ENCODE peak calls at places on chromosomes 11 and 22, in ten cellular contexts. F is ureter; S is HCEC 1CT; I is CD4-positive, alpha-beta memory T cell; B is fibroblast of gingiva; Z is kidney; L is cerebellum; R is lower lobe of right lung; J is activated naive CD4-positive, alpha-beta T cell treated with anti-CD3 and anti-CD28 coated beads for 36 hours; Y is stimulated activated CD4-positive, alpha-beta T cell treated with anti-CD3 and anti-CD28 coated beads, Interleukin-12 subunit alpha, Interleukin-12 subunit beta, amount 100 ng/mL, for 4 hours. T is an unnamed sample.

GRCh38 chr22:42283288-42284229 is 13.1 kb upstream of the TCF20 start:
- DNase-seq in F (no peak), S (no peak), I (peak), B (no peak), Z (peak), L (no peak), R (peak), J (peak), Y (peak), T (no peak)

GRCh38 chr22:35866646-35867045 is 149.0 kb downstream of the APOL5 start:
- DNase-seq in F (no peak), S (no peak), I (no peak), B (no peak), Z (no peak), L (no peak), R (no peak), J (no peak), Y (no peak), T (no peak)

GRCh38 chr11:80280737-80281136 is 839.9 kb upstream of the TENM4 start:
- DNase-seq in F (no peak), S (no peak), I (no peak), B (no peak), Z (no peak), L (peak), R (no peak), J (no peak), Y (no peak), T (no peak)

GRCh38 chr11:62544521-62545436 is 1.8 kb downstream of the AHNAK start:
- DNase-seq in F (peak), S (peak), I (no peak), B (no peak), Z (no peak), L (no peak), R (no peak), J (peak), Y (no peak), T (no peak)

GRCh38 chr11:9759519-9760179 is 95.8 kb downstream of the SWAP70 start:
- DNase-seq in F (peak), S (peak), I (peak), B (peak), Z (peak), L (no peak), R (peak), J (peak), Y (peak), T (peak)

GRCh38 chr11:27718853-27719574 is 18.8 kb upstream of the BDNF start:
- DNase-seq in F (no peak), S (peak), I (no peak), B (peak), Z (peak), L (peak), R (no peak), J (no peak), Y (no peak), T (no peak)

GRCh38 chr11:69358398-69359080 is 64.6 kb downstream of the MYEOV start:
- DNase-seq in F (peak), S (no peak), I (no peak), B (no peak), Z (no peak), L (no peak), R (peak), J (peak), Y (no peak), T (no peak)

GRCh38 chr11:34044664-34045485 is 6.7 kb upstream of the CAPRIN1 start:
- DNase-seq in F (peak), S (peak), I (no peak), B (peak), Z (no peak), L (no peak), R (peak), J (peak), Y (no peak), T (no peak)

GRCh38 chr11:116930177-116930576 is 92.8 kb upstream of the APOA1 start:
- DNase-seq in F (no peak), S (peak), I (peak), B (peak), Z (no peak), L (no peak), R (no peak), J (peak), Y (no peak), T (no peak)

GRCh38 chr11:10317776-10318526 is 13.1 kb downstream of the ADM start:
- DNase-seq in F (no peak), S (no peak), I (no peak), B (no peak), Z (no peak), L (no peak), R (no peak), J (no peak), Y (no peak), T (no peak)

GRCh38 chr22:29469755-29470154 is 10.3 kb upstream of the NEFH start:
- DNase-seq in F (no peak), S (no peak), I (no peak), B (no peak), Z (no peak), L (no peak), R (no peak), J (no peak), Y (no peak), T (no peak)

GRCh38 chr22:29524440-29525191 is 28.9 kb downstream of the THOC5 start:
- DNase-seq in F (no peak), S (peak), I (peak), B (no peak), Z (no peak), L (peak), R (no peak), J (peak), Y (peak), T (peak)

GRCh38 chr22:46081036-46081830 is 69.1 kb upstream of the PPARA start:
- DNase-seq in F (no peak), S (no peak), I (no peak), B (no peak), Z (peak), L (no peak), R (peak), J (no peak), Y (no peak), T (no peak)

GRCh38 chr11:96744697-96745096 is 354.9 kb downstream of the JRKL start:
- DNase-seq in F (no peak), S (peak), I (no peak), B (peak), Z (no peak), L (no peak), R (no peak), J (no peak), Y (no peak), T (no peak)

GRCh38 chr22:26124991-26125725 is 44.1 kb upstream of the SEZ6L start:
- DNase-seq in F (no peak), S (no peak), I (no peak), B (no peak), Z (no peak), L (no peak), R (no peak), J (no peak), Y (no peak), T (no peak)

GRCh38 chr11:64649304-64649703 is 58.3 kb downstream of the SLC22A12 start:
- DNase-seq in F (no peak), S (no peak), I (no peak), B (no peak), Z (no peak), L (peak), R (no peak), J (peak), Y (no peak), T (peak)

GRCh38 chr11:127996825-127997224 is 590.5 kb downstream of the ETS1 start:
- DNase-seq in F (no peak), S (peak), I (no peak), B (no peak), Z (no peak), L (no peak), R (no peak), J (no peak), Y (no peak), T (no peak)

GRCh38 chr22:39983346-39983745 is 11.4 kb upstream of the FAM83F start:
- DNase-seq in F (no peak), S (no peak), I (no peak), B (no peak), Z (no peak), L (no peak), R (no peak), J (no peak), Y (no peak), T (no peak)

GRCh38 chr11:58275002-58275401 is 6.9 kb upstream of the OR10W1 start:
- DNase-seq in F (no peak), S (no peak), I (no peak), B (no peak), Z (no peak), L (no peak), R (no peak), J (no peak), Y (no peak), T (no peak)

GRCh38 chr11:33325456-33325855 is 68.3 kb downstream of the HIPK3 start:
- DNase-seq in F (no peak), S (no peak), I (no peak), B (no peak), Z (no peak), L (no peak), R (no peak), J (no peak), Y (no peak), T (no peak)

GRCh38 chr11:17405232-17406005 is 17.0 kb upstream of the KCNJ11 start:
- DNase-seq in F (peak), S (peak), I (no peak), B (peak), Z (peak), L (no peak), R (peak), J (no peak), Y (no peak), T (peak)

GRCh38 chr11:105609832-105610781 is at the start of gene GRIA4:
- DNase-seq in F (no peak), S (peak), I (peak), B (peak), Z (peak), L (peak), R (peak), J (peak), Y (no peak), T (peak)

GRCh38 chr11:69541001-69541285 is 59.5 kb downstream of the LINC01488 start:
- DNase-seq in F (no peak), S (no peak), I (no peak), B (no peak), Z (no peak), L (no peak), R (no peak), J (no peak), Y (no peak), T (no peak)

GRCh38 chr11:64053699-64054098 is 18.0 kb downstream of the FLRT1 start:
- DNase-seq in F (no peak), S (no peak), I (no peak), B (no peak), Z (no peak), L (no peak), R (no peak), J (no peak), Y (no peak), T (no peak)

GRCh38 chr22:24506802-24507438 is 11.8 kb downstream of the UPB1 start:
- DNase-seq in F (no peak), S (peak), I (no peak), B (peak), Z (peak), L (no peak), R (no peak), J (no peak), Y (no peak), T (peak)

GRCh38 chr11:1760351-1761109 is 3.2 kb downstream of the CTSD start:
- DNase-seq in F (peak), S (no peak), I (no peak), B (peak), Z (peak), L (peak), R (peak), J (no peak), Y (no peak), T (no peak)

GRCh38 chr11:57155838-57156583 is 25.7 kb upstream of the LRRC55 start:
- DNase-seq in F (no peak), S (no peak), I (no peak), B (no peak), Z (no peak), L (no peak), R (no peak), J (no peak), Y (no peak), T (no peak)

GRCh38 chr11:123033895-123034294 is 28.0 kb downstream of the HSPA8 start:
- DNase-seq in F (no peak), S (no peak), I (no peak), B (no peak), Z (no peak), L (no peak), R (no peak), J (peak), Y (no peak), T (no peak)

GRCh38 chr11:117384045-117384444 is 56.4 kb downstream of the CEP164 start:
- DNase-seq in F (no peak), S (peak), I (no peak), B (peak), Z (no peak), L (no peak), R (no peak), J (no peak), Y (no peak), T (no peak)

GRCh38 chr11:101718406-101718805 is 134.6 kb upstream of the TRPC6 start:
- DNase-seq in F (no peak), S (peak), I (no peak), B (peak), Z (no peak), L (no peak), R (no peak), J (no peak), Y (no peak), T (no peak)

GRCh38 chr22:43220625-43221380 is 33.9 kb upstream of the TTLL12 start:
- DNase-seq in F (no peak), S (no peak), I (no peak), B (no peak), Z (no peak), L (no peak), R (no peak), J (no peak), Y (no peak), T (no peak)

GRCh38 chr22:18056802-18057474 is 20.9 kb upstream of the PEX26 start:
- DNase-seq in F (no peak), S (no peak), I (no peak), B (no peak), Z (peak), L (no peak), R (no peak), J (no peak), Y (no peak), T (no peak)

GRCh38 chr22:44363214-44363979 is 50.6 kb upstream of the SHISAL1 start:
- DNase-seq in F (peak), S (peak), I (no peak), B (peak), Z (peak), L (peak), R (peak), J (no peak), Y (no peak), T (no peak)

GRCh38 chr22:22214819-22215329 is 29.7 kb upstream of the VPREB1 start:
- DNase-seq in F (peak), S (no peak), I (no peak), B (no peak), Z (no peak), L (no peak), R (no peak), J (no peak), Y (no peak), T (no peak)

GRCh38 chr22:50705851-50706351 is 32.1 kb upstream of the ACR start:
- DNase-seq in F (no peak), S (no peak), I (no peak), B (no peak), Z (peak), L (no peak), R (peak), J (no peak), Y (no peak), T (no peak)